ENCODE peak calls at places on chromosomes 4 and X, in ten cellular contexts. One of them, this sample, is unnamed.

GRCh38 chr4:112234952-112235609 is 3.5 kb downstream of the AP1AR start:
- DNase-seq in Peyer's patch: peak; percentile 88
- DNase-seq in endothelial cell: peak; percentile 57
- DNase-seq in suprapubic skin: no peak
- DNase-seq in HCT116: peak; percentile 63
- DNase-seq in Caco-2: peak; percentile 57
- DNase-seq in mesothelial cell of epicardium: no peak
- DNase-seq in brain microvascular endothelial cell: peak; percentile 84
- DNase-seq in HFFc6: peak; percentile 85
- DNase-seq in H9: peak; percentile 42
- DNase-seq in this sample: peak; percentile 59

GRCh38 chr4:168374772-168375523 is 56.4 kb upstream of the DDX60 start:
- DNase-seq in Peyer's patch: no peak
- DNase-seq in endothelial cell: no peak
- DNase-seq in suprapubic skin: no peak
- DNase-seq in HCT116: no peak
- DNase-seq in Caco-2: no peak
- DNase-seq in mesothelial cell of epicardium: no peak
- DNase-seq in brain microvascular endothelial cell: no peak
- DNase-seq in HFFc6: no peak
- DNase-seq in H9: no peak
- DNase-seq in this sample: no peak

GRCh38 chr4:184039963-184040383 is 134.9 kb downstream of the STOX2 start:
- DNase-seq in Peyer's patch: no peak
- DNase-seq in endothelial cell: peak; percentile 5
- DNase-seq in suprapubic skin: no peak
- DNase-seq in HCT116: no peak
- DNase-seq in Caco-2: no peak
- DNase-seq in mesothelial cell of epicardium: no peak
- DNase-seq in brain microvascular endothelial cell: no peak
- DNase-seq in HFFc6: no peak
- DNase-seq in H9: no peak
- DNase-seq in this sample: no peak

GRCh38 chrX:70089575-70090297 is 27.5 kb downstream of the OTUD6A start:
- DNase-seq in Peyer's patch: no peak
- DNase-seq in endothelial cell: no peak
- DNase-seq in suprapubic skin: no peak
- DNase-seq in HCT116: no peak
- DNase-seq in Caco-2: no peak
- DNase-seq in mesothelial cell of epicardium: no peak
- DNase-seq in brain microvascular endothelial cell: peak; percentile 29
- DNase-seq in HFFc6: peak; percentile 64
- DNase-seq in H9: no peak
- DNase-seq in this sample: no peak

GRCh38 chr4:3527914-3528876 is 4.0 kb downstream of the LRPAP1 start:
- DNase-seq in Peyer's patch: no peak
- DNase-seq in endothelial cell: no peak
- DNase-seq in suprapubic skin: peak; percentile 16
- DNase-seq in HCT116: no peak
- DNase-seq in Caco-2: no peak
- DNase-seq in mesothelial cell of epicardium: no peak
- DNase-seq in brain microvascular endothelial cell: no peak
- DNase-seq in HFFc6: no peak
- DNase-seq in H9: no peak
- DNase-seq in this sample: peak; percentile 44

GRCh38 chr4:139734201-139734874 is 68.7 kb downstream of the MGST2 start:
- DNase-seq in Peyer's patch: no peak
- DNase-seq in endothelial cell: no peak
- DNase-seq in suprapubic skin: no peak
- DNase-seq in HCT116: no peak
- DNase-seq in Caco-2: no peak
- DNase-seq in mesothelial cell of epicardium: no peak
- DNase-seq in brain microvascular endothelial cell: no peak
- DNase-seq in HFFc6: peak; percentile 3
- DNase-seq in H9: no peak
- DNase-seq in this sample: no peak

GRCh38 chr4:122814426-122814825 is 12.2 kb upstream of the FGF2 start:
- DNase-seq in Peyer's patch: no peak
- DNase-seq in endothelial cell: no peak
- DNase-seq in suprapubic skin: no peak
- DNase-seq in HCT116: no peak
- DNase-seq in Caco-2: no peak
- DNase-seq in mesothelial cell of epicardium: no peak
- DNase-seq in brain microvascular endothelial cell: no peak
- DNase-seq in HFFc6: no peak
- DNase-seq in H9: no peak
- DNase-seq in this sample: no peak

GRCh38 chrX:136227948-136228584 is 23.1 kb downstream of the MAP7D3 start:
- DNase-seq in Peyer's patch: no peak
- DNase-seq in endothelial cell: no peak
- DNase-seq in suprapubic skin: no peak
- DNase-seq in HCT116: no peak
- DNase-seq in Caco-2: no peak
- DNase-seq in mesothelial cell of epicardium: no peak
- DNase-seq in brain microvascular endothelial cell: no peak
- DNase-seq in HFFc6: no peak
- DNase-seq in H9: no peak
- DNase-seq in this sample: no peak

GRCh38 chr4:182245041-182245440 is 1.8 kb downstream of the TENM3 start:
- DNase-seq in Peyer's patch: no peak
- DNase-seq in endothelial cell: no peak
- DNase-seq in suprapubic skin: no peak
- DNase-seq in HCT116: no peak
- DNase-seq in Caco-2: no peak
- DNase-seq in mesothelial cell of epicardium: no peak
- DNase-seq in brain microvascular endothelial cell: no peak
- DNase-seq in HFFc6: no peak
- DNase-seq in H9: no peak
- DNase-seq in this sample: no peak

GRCh38 chr4:152171556-152171955 is 364.3 kb downstream of the FBXW7 start:
- DNase-seq in Peyer's patch: no peak
- DNase-seq in endothelial cell: no peak
- DNase-seq in suprapubic skin: no peak
- DNase-seq in HCT116: no peak
- DNase-seq in Caco-2: no peak
- DNase-seq in mesothelial cell of epicardium: no peak
- DNase-seq in brain microvascular endothelial cell: no peak
- DNase-seq in HFFc6: no peak
- DNase-seq in H9: no peak
- DNase-seq in this sample: no peak

GRCh38 chr4:92303621-92304027 is at the start of gene GRID2:
- DNase-seq in Peyer's patch: no peak
- DNase-seq in endothelial cell: peak; percentile 60
- DNase-seq in suprapubic skin: no peak
- DNase-seq in HCT116: peak; percentile 7
- DNase-seq in Caco-2: no peak
- DNase-seq in mesothelial cell of epicardium: no peak
- DNase-seq in brain microvascular endothelial cell: no peak
- DNase-seq in HFFc6: no peak
- DNase-seq in H9: peak; percentile 78
- DNase-seq in this sample: no peak

GRCh38 chr4:41969666-41970065 is 11.9 kb upstream of the DCAF4L1 start:
- DNase-seq in Peyer's patch: no peak
- DNase-seq in endothelial cell: no peak
- DNase-seq in suprapubic skin: no peak
- DNase-seq in HCT116: no peak
- DNase-seq in Caco-2: no peak
- DNase-seq in mesothelial cell of epicardium: no peak
- DNase-seq in brain microvascular endothelial cell: no peak
- DNase-seq in HFFc6: no peak
- DNase-seq in H9: no peak
- DNase-seq in this sample: no peak

GRCh38 chr4:34046580-34046979 is 2197.7 kb downstream of the ARAP2 start:
- DNase-seq in Peyer's patch: no peak
- DNase-seq in endothelial cell: no peak
- DNase-seq in suprapubic skin: no peak
- DNase-seq in HCT116: peak; percentile 15
- DNase-seq in Caco-2: no peak
- DNase-seq in mesothelial cell of epicardium: no peak
- DNase-seq in brain microvascular endothelial cell: peak; percentile 19
- DNase-seq in HFFc6: peak; percentile 78
- DNase-seq in H9: no peak
- DNase-seq in this sample: no peak

GRCh38 chr4:52880994-52881393 is 18.9 kb downstream of the RASL11B start:
- DNase-seq in Peyer's patch: no peak
- DNase-seq in endothelial cell: no peak
- DNase-seq in suprapubic skin: no peak
- DNase-seq in HCT116: no peak
- DNase-seq in Caco-2: no peak
- DNase-seq in mesothelial cell of epicardium: no peak
- DNase-seq in brain microvascular endothelial cell: no peak
- DNase-seq in HFFc6: no peak
- DNase-seq in H9: no peak
- DNase-seq in this sample: no peak

GRCh38 chrX:130120746-130121504 is 10.6 kb upstream of the ELF4 start:
- DNase-seq in Peyer's patch: peak; percentile 87
- DNase-seq in endothelial cell: peak; percentile 74
- DNase-seq in suprapubic skin: peak; percentile 80
- DNase-seq in HCT116: no peak
- DNase-seq in Caco-2: no peak
- DNase-seq in mesothelial cell of epicardium: peak; percentile 45
- DNase-seq in brain microvascular endothelial cell: no peak
- DNase-seq in HFFc6: peak; percentile 70
- DNase-seq in H9: peak; percentile 74
- DNase-seq in this sample: peak; percentile 72

GRCh38 chrX:37474478-37474877 is 97.0 kb upstream of the LANCL3 start:
- DNase-seq in Peyer's patch: no peak
- DNase-seq in endothelial cell: no peak
- DNase-seq in suprapubic skin: no peak
- DNase-seq in HCT116: no peak
- DNase-seq in Caco-2: no peak
- DNase-seq in mesothelial cell of epicardium: no peak
- DNase-seq in brain microvascular endothelial cell: no peak
- DNase-seq in HFFc6: no peak
- DNase-seq in H9: no peak
- DNase-seq in this sample: no peak

DNA sequence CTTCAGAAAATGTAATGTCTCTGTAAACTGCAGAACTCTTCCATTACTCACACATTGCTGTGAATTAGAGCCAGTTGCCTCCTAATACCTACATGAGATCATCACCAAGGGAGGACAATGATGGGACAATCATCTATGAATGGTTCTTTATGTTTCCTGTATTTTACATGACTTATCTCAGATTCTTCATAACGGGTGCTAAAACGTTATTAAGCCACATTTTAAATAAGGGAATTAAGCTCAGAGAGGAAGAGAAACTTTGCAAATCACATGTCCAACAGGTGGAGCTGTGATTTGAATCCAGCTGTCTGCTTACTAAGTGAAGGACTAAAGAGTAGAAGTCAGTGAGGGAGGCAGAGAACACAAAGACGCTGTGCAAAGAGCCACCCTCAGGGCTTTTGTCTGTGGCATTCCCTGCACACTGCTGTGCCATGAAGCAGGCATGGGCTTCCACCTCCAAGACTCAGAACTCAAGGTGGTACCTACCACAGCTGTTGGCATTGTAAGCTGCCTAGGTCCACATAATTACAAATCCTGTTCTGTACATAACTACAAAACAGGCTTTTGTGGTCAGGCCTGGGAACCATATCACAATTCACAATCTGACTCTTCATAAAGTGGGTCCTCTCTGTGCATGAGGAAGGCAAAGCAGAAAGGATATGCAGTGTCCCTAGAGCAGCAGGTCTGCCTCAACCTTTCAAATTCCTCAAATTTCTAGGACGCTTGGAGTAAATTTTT is 12.8 kb downstream of the TBC1D9 start:
- DNase-seq in Peyer's patch: peak; percentile 82
- DNase-seq in endothelial cell: no peak
- DNase-seq in suprapubic skin: no peak
- DNase-seq in HCT116: no peak
- DNase-seq in Caco-2: no peak
- DNase-seq in mesothelial cell of epicardium: no peak
- DNase-seq in brain microvascular endothelial cell: no peak
- DNase-seq in HFFc6: peak; percentile 35
- DNase-seq in H9: no peak
- DNase-seq in this sample: peak; percentile 55
- TF ChIP-seq CTCF in Peyer's patch: peak; percentile 20
- TF ChIP-seq CTCF in endothelial cell: no peak
- TF ChIP-seq CTCF in suprapubic skin: no peak
- TF ChIP-seq CTCF in HCT116: peak; percentile 36
- TF ChIP-seq CTCF in Caco-2: no peak
- TF ChIP-seq CTCF in mesothelial cell of epicardium: no peak
- TF ChIP-seq CTCF in brain microvascular endothelial cell: peak; percentile 40
- TF ChIP-seq CTCF in HFFc6: peak; percentile 63
- TF ChIP-seq CTCF in H9: peak; percentile 54
- TF ChIP-seq CTCF in this sample: peak; percentile 32

GRCh38 chr4:102345795-102346100 is 466 bp upstream of the SLC39A8 start:
- DNase-seq in Peyer's patch: no peak
- DNase-seq in endothelial cell: no peak
- DNase-seq in suprapubic skin: no peak
- DNase-seq in HCT116: no peak
- DNase-seq in Caco-2: no peak
- DNase-seq in mesothelial cell of epicardium: no peak
- DNase-seq in brain microvascular endothelial cell: no peak
- DNase-seq in HFFc6: no peak
- DNase-seq in H9: no peak
- DNase-seq in this sample: no peak
- TF ChIP-seq CTCF in Peyer's patch: no peak
- TF ChIP-seq CTCF in endothelial cell: no peak
- TF ChIP-seq CTCF in suprapubic skin: no peak
- TF ChIP-seq CTCF in HCT116: no peak
- TF ChIP-seq CTCF in Caco-2: no peak
- TF ChIP-seq CTCF in mesothelial cell of epicardium: no peak
- TF ChIP-seq CTCF in brain microvascular endothelial cell: no peak
- TF ChIP-seq CTCF in HFFc6: peak; percentile 54
- TF ChIP-seq CTCF in H9: peak; percentile 41
- TF ChIP-seq CTCF in this sample: peak; percentile 62

GRCh38 chrX:152878976-152879755 is 18.7 kb upstream of the ZNF185 start:
- DNase-seq in Peyer's patch: no peak
- DNase-seq in endothelial cell: no peak
- DNase-seq in suprapubic skin: no peak
- DNase-seq in HCT116: no peak
- DNase-seq in Caco-2: no peak
- DNase-seq in mesothelial cell of epicardium: no peak
- DNase-seq in brain microvascular endothelial cell: no peak
- DNase-seq in HFFc6: no peak
- DNase-seq in H9: no peak
- DNase-seq in this sample: no peak
- TF ChIP-seq CTCF in Peyer's patch: no peak
- TF ChIP-seq CTCF in endothelial cell: no peak
- TF ChIP-seq CTCF in suprapubic skin: no peak
- TF ChIP-seq CTCF in HCT116: no peak
- TF ChIP-seq CTCF in Caco-2: no peak
- TF ChIP-seq CTCF in mesothelial cell of epicardium: no peak
- TF ChIP-seq CTCF in brain microvascular endothelial cell: no peak
- TF ChIP-seq CTCF in HFFc6: no peak
- TF ChIP-seq CTCF in H9: no peak
- TF ChIP-seq CTCF in this sample: no peak

DNA sequence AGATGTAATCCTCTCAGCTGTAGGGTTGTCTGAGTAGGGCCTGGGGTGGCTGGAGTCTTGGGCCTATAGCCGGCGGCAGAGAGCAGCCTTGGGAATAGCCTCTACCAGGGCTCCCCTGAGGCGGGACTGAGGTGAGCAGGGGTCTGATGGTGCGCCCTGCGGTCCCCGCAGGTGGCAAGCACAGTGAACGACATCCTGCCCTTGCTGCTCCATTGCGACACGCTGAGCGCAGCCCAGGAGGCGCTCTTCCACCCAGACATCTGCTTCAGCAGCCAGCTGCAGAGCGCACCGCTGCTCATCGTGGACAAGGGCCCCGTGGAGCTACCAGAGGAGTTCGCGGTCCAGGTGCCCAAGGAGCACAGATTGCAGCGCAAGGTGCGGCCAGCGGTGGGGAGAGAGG is 317.0 kb downstream of the ADGRL3 start:
- DNase-seq in Peyer's patch: peak; percentile 72
- DNase-seq in endothelial cell: peak; percentile 59
- DNase-seq in suprapubic skin: no peak
- DNase-seq in HCT116: no peak
- DNase-seq in Caco-2: no peak
- DNase-seq in mesothelial cell of epicardium: peak; percentile 30
- DNase-seq in brain microvascular endothelial cell: no peak
- DNase-seq in HFFc6: no peak
- DNase-seq in H9: peak; percentile 90
- DNase-seq in this sample: no peak
- TF ChIP-seq CTCF in Peyer's patch: peak; percentile 57
- TF ChIP-seq CTCF in endothelial cell: no peak
- TF ChIP-seq CTCF in suprapubic skin: no peak
- TF ChIP-seq CTCF in HCT116: no peak
- TF ChIP-seq CTCF in Caco-2: no peak
- TF ChIP-seq CTCF in mesothelial cell of epicardium: no peak
- TF ChIP-seq CTCF in brain microvascular endothelial cell: peak; percentile 15
- TF ChIP-seq CTCF in HFFc6: no peak
- TF ChIP-seq CTCF in H9: peak; percentile 65
- TF ChIP-seq CTCF in this sample: no peak